ENCODE peak calls at places on chromosomes 16 and 17, in four cellular contexts. R is right atrium auricular region, L is PC-9, W is PC-3. P is an unnamed sample.

GRCh38 chr16:19406891-19407491 is 10.7 kb upstream of the TMC5 start:
- DNase-seq in L (no peak), W (no peak), R (no peak), P (no peak)

GRCh38 chr16:3675601-3676130 is 21.2 kb downstream of the DNASE1 start:
- DNase-seq in L (no peak), W (no peak), R (no peak), P (no peak)

GRCh38 chr17:82662711-82663261 is 14.5 kb upstream of the WDR45B start:
- DNase-seq in R (no peak), W (no peak), L (no peak), P (no peak)

GRCh38 chr17:67076290-67076689 is 31.9 kb downstream of the CACNG1 start:
- DNase-seq in L (no peak), W (no peak), R (no peak), P (no peak)

GRCh38 chr17:66920965-66921364 is 43.5 kb upstream of the CACNG4 start:
- DNase-seq in R (no peak), L (no peak), W (no peak), P (no peak)

GRCh38 chr17:3659541-3660111 is 8.8 kb downstream of the TAX1BP3 start:
- DNase-seq in R (peak), L (peak), W (peak), P (peak)

GRCh38 chr16:75087040-75087979 is 29.3 kb downstream of the LDHD start:
- DNase-seq in L (no peak), W (no peak), R (peak), P (no peak)

GRCh38 chr17:33642002-33642401 is 348.9 kb upstream of the ASIC2 start:
- DNase-seq in R (no peak), W (no peak), L (no peak), P (peak)

GRCh38 chr16:82136956-82137818 is 32.8 kb downstream of the MPHOSPH6 start:
- DNase-seq in W (no peak), L (no peak), R (no peak), P (no peak)

GRCh38 chr16:4388275-4389021 is 16.8 kb downstream of the VASN start:
- DNase-seq in W (no peak), L (peak), R (no peak), P (no peak)

GRCh38 chr17:32971171-32971570 is 20.5 kb upstream of the SPACA3 start:
- DNase-seq in L (no peak), W (peak), R (no peak), P (no peak)

GRCh38 chr16:9969580-9969979 is 212.6 kb downstream of the GRIN2A start:
- DNase-seq in R (no peak), L (no peak), W (no peak), P (no peak)
- TF ChIP-seq CTCF in R (no peak), L (no peak), W (no peak), P (no peak)

DNA sequence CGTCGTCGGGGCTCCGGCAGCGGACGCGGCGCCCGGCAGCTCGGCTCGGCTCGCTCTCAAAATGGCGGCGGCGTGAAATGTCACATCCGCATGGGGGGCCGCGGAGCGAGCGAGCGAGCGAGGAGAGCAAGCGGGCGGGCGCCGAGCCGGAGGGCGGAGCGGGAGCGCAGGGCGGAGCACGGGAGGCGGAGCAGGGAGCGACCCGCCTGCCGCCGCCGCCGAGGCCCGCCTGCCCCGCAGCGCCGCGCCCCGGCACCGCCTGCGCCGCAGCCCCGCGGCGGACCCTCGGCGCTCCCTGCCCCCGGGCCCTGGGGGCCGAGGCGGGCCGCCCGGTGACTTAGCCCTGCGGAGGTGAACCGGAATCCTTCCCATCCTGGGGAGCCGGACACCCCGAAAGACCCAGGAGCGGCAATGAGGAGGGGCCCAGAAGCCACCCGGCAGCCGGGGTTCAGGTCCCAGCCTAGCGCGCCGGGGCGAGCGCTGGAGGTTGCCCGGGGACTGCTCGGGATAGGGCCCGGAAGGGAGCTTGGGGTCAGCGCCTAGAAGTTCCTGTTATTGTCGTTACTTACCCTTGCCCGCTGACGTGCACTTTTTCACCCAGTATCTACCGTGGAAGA is at the start of gene USP7:
- DNase-seq in L (peak), W (peak), R (peak), P (peak)
- TF ChIP-seq CTCF in L (no peak), W (no peak), R (no peak), P (no peak)

GRCh38 chr17:59347975-59348391 is 16.5 kb downstream of the YPEL2 start:
- DNase-seq in W (no peak), L (no peak), R (no peak), P (no peak)
- TF ChIP-seq CTCF in W (no peak), L (no peak), R (no peak), P (no peak)

DNA sequence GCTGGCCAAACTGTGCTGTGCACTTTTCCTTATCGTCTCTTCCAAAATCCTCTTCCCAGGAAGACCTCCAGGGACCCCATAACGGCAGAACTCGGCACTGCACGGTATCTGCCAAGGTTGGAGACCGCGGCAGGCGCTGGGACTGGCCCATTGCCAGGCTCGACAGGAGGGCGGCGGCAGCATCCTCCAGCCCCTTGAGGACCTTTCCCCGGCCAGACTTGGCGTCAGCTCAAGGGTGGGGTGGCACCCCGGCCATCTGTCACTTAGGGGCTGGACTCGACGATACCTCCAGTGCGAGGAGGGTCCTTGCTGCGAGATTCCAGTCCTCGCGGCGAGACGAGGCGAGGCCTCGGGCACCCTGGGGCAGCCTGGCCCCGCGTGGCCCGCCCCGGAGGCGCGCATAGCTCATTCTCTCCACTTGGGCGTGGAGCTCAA is 777 bp downstream of the ACLY start:
- DNase-seq in L (peak), W (peak), R (peak), P (peak)
- TF ChIP-seq CTCF in L (no peak), W (no peak), R (no peak), P (no peak)

GRCh38 chr17:20908373-20909273 is 134.2 kb downstream of the USP22 start:
- DNase-seq in W (peak), R (peak), L (peak), P (peak)
- TF ChIP-seq CTCF in W (peak), R (peak), L (peak), P (peak)